ENCODE peak calls at places on chromosomes 4 and X, in nine cellular contexts. G, P, X, D, Y, E, A, L and Q are unnamed samples.

GRCh38 chrX:13432376-13432775 is 112.5 kb upstream of the ATXN3L start:
- DNase-seq in X (no peak), Y (no peak), P (peak), G (no peak), A (peak), E (no peak), D (no peak), L (no peak), Q (no peak)

GRCh38 chrX:53682885-53683555 is 3.5 kb downstream of the HUWE1 start:
- DNase-seq in P (peak), E (no peak), L (no peak), G (peak), Y (no peak), X (peak), D (no peak), A (peak), Q (no peak)

GRCh38 chr4:170773709-170774273 is 684.0 kb upstream of the AADAT start:
- DNase-seq in E (no peak), P (no peak), D (no peak), Y (no peak), L (no peak), X (no peak), A (no peak), G (peak), Q (no peak)

GRCh38 chr4:8026455-8026854 is 86.8 kb upstream of the AFAP1 start:
- DNase-seq in Y (no peak), P (no peak), L (no peak), X (no peak), E (no peak), G (no peak), D (no peak), A (no peak), Q (no peak)

GRCh38 chr4:8475751-8476575 is 35.4 kb downstream of the TRMT44 start:
- DNase-seq in D (no peak), Y (no peak), P (no peak), E (no peak), X (no peak), G (no peak), L (no peak), A (no peak), Q (no peak)

GRCh38 chrX:129678176-129678880 is 23.6 kb upstream of the APLN start:
- DNase-seq in A (peak), L (peak), P (no peak), D (peak), G (peak), Y (peak), X (peak), E (peak), Q (peak)

GRCh38 chr4:54924891-54925290 is 200.5 kb downstream of the KDR start:
- DNase-seq in D (no peak), G (no peak), L (no peak), Y (no peak), A (no peak), E (no peak), X (no peak), P (no peak), Q (no peak)

GRCh38 chr4:134365852-134366251 is 164.3 kb upstream of the PABPC4L start:
- DNase-seq in P (peak), A (no peak), Y (no peak), L (no peak), E (no peak), G (no peak), X (no peak), D (no peak), Q (no peak)

GRCh38 chrX:12349201-12349600 is 210.9 kb downstream of the FRMPD4 start:
- DNase-seq in A (no peak), P (no peak), G (no peak), L (no peak), D (no peak), X (no peak), Y (no peak), E (no peak), Q (no peak)

GRCh38 chrX:69323786-69324720 is 158.8 kb upstream of the PJA1 start:
- DNase-seq in D (no peak), G (no peak), A (peak), X (no peak), L (no peak), Y (no peak), E (no peak), P (no peak), Q (no peak)

GRCh38 chr4:7424553-7425111 is 10.1 kb downstream of the PSAPL1 start:
- DNase-seq in X (no peak), L (no peak), A (no peak), G (no peak), E (no peak), D (no peak), Y (no peak), P (no peak), Q (no peak)

GRCh38 chr4:7358100-7358735 is 76.5 kb downstream of the PSAPL1 start:
- DNase-seq in G (no peak), E (peak), Y (no peak), P (peak), A (peak), X (no peak), L (peak), D (no peak), Q (no peak)

GRCh38 chr4:154602404-154603020 is 9.9 kb downstream of the FGG start:
- DNase-seq in Y (no peak), G (no peak), L (no peak), X (no peak), E (no peak), D (no peak), P (peak), A (no peak), Q (no peak)

GRCh38 chrX:338281-338835 is 19.8 kb upstream of the GTPBP6 start:
- DNase-seq in E (peak), G (no peak), P (no peak), X (no peak), D (no peak), L (no peak), A (no peak), Y (no peak), Q (no peak)

GRCh38 chrX:275476-275966 is 5.7 kb upstream of the PLCXD1 start:
- DNase-seq in E (peak), D (no peak), L (no peak), A (no peak), P (no peak), G (no peak), Y (no peak), X (no peak), Q (no peak)

GRCh38 chr4:19030048-19030447 is 1008.5 kb upstream of the LCORL start:
- DNase-seq in E (no peak), Y (no peak), A (no peak), X (no peak), G (no peak), D (no peak), L (no peak), P (peak), Q (no peak)

GRCh38 chrX:54042609-54043010 is 1.7 kb downstream of the PHF8 start:
- DNase-seq in D (peak), Y (no peak), G (peak), P (peak), X (peak), E (peak), L (peak), A (peak), Q (no peak)

GRCh38 chr4:184322328-184323025 is 104.8 kb upstream of the ENPP6 start:
- DNase-seq in Y (no peak), D (no peak), A (no peak), E (no peak), L (no peak), G (no peak), P (no peak), X (no peak), Q (no peak)

GRCh38 chr4:1793940-1794808 is 1.1 kb downstream of the FGFR3 start:
- DNase-seq in G (no peak), D (no peak), Y (no peak), X (no peak), P (no peak), A (no peak), L (no peak), E (no peak), Q (no peak)

GRCh38 chr4:74338792-74339333 is 26.1 kb upstream of the EREG start:
- DNase-seq in G (no peak), P (no peak), X (peak), A (no peak), L (no peak), D (no peak), Y (no peak), E (no peak), Q (no peak)

GRCh38 chr4:142838781-142839180 is 7.3 kb downstream of the INPP4B start:
- DNase-seq in E (no peak), A (no peak), X (no peak), D (no peak), Y (no peak), L (no peak), G (no peak), P (no peak), Q (no peak)

GRCh38 chr4:149264093-149264733 is 551.4 kb downstream of the IQCM start:
- DNase-seq in E (no peak), D (no peak), L (no peak), X (peak), P (peak), Y (no peak), A (peak), G (peak), Q (no peak)

GRCh38 chr4:186074189-186074588 is 5.2 kb downstream of the TLR3 start:
- DNase-seq in L (no peak), E (no peak), D (peak), X (no peak), Y (no peak), A (no peak), G (no peak), P (no peak), Q (no peak)